ENCODE peak calls at places on chromosome 6, in four cellular contexts. Q, U, H and T are unnamed samples.

GRCh38 chr6:36358235-36358915 is 21.7 kb upstream of the BNIP5 start:
- DNase-seq in Q (no peak), U (no peak), H (no peak), T (no peak)

GRCh38 chr6:92329416-92329815 is 1089.9 kb downstream of the EPHA7 start:
- DNase-seq in Q (no peak), U (no peak), H (no peak), T (no peak)

GRCh38 chr6:168301648-168302398 is 17.8 kb downstream of the DACT2 start:
- DNase-seq in Q (no peak), U (no peak), H (no peak), T (no peak)

GRCh38 chr6:19303381-19303780 is 533.8 kb upstream of the ID4 start:
- DNase-seq in Q (no peak), U (no peak), H (no peak), T (peak)

GRCh38 chr6:89035252-89036106 is 45.1 kb upstream of the PNRC1 start:
- DNase-seq in Q (no peak), U (peak), H (peak), T (peak)

GRCh38 chr6:167056370-167056769 is 57.2 kb downstream of the CEP43 start:
- DNase-seq in Q (peak), U (peak), H (no peak), T (peak)

GRCh38 chr6:797479-798077 is 104.6 kb upstream of the EXOC2 start:
- DNase-seq in Q (no peak), U (peak), H (peak), T (peak)

GRCh38 chr6:39309942-39310531 is 4.2 kb downstream of the KCNK17 start:
- DNase-seq in Q (no peak), U (peak), H (peak), T (peak)

GRCh38 chr6:25346064-25346463 is 66.9 kb downstream of the CARMIL1 start:
- DNase-seq in Q (no peak), U (no peak), H (no peak), T (no peak)

GRCh38 chr6:125807293-125807692 is 16.5 kb downstream of the NCOA7 start:
- DNase-seq in Q (no peak), U (no peak), H (no peak), T (no peak)

GRCh38 chr6:113859349-113860164 is 2.4 kb downstream of the MARCKS start:
- DNase-seq in Q (no peak), U (no peak), H (peak), T (no peak)

GRCh38 chr6:7758456-7758855 is 32.6 kb downstream of the BMP6 start:
- DNase-seq in Q (no peak), U (peak), H (peak), T (peak)